ENCODE peak calls at places on chromosome 1, in ten cellular contexts. Q is 8988T, N is renal cortical epithelial cell, D is EH, X is progenitor cell of endocrine pancreas, U is cardiac muscle cell, P is GOT3, H is EL, R is NCI-H1694, G is left ventricle myocardium inferior. F is an unnamed sample.

GRCh38 chr1:2314297-2314802 is 77.0 kb downstream of the MORN1 start:
- DNase-seq in R (no peak), U (peak; percentile 92), G (peak; percentile 72), N (peak; percentile 16), D (peak; percentile 74), H (peak; percentile 72), Q (peak; percentile 86), X (peak; percentile 70), P (no peak), F (peak; percentile 73)

GRCh38 chr1:86105533-86105866 is 51.1 kb downstream of the COL24A1 start:
- DNase-seq in R (no peak), X (no peak), H (no peak), G (no peak), Q (no peak), N (no peak), U (no peak), P (no peak), D (no peak), F (no peak)

GRCh38 chr1:212645563-212646543 is 37.3 kb downstream of the ATF3 start:
- DNase-seq in D (no peak), G (no peak), U (no peak), Q (no peak), R (no peak), P (no peak), H (no peak), X (no peak), N (no peak), F (no peak)

GRCh38 chr1:219806020-219806419 is 122.3 kb downstream of the SLC30A10 start:
- DNase-seq in R (no peak), N (no peak), X (no peak), Q (no peak), G (no peak), D (no peak), U (no peak), P (no peak), H (no peak), F (no peak)

GRCh38 chr1:203099760-203100159 is 13.9 kb upstream of the MYOG start:
- DNase-seq in H (no peak), Q (no peak), G (no peak), P (no peak), U (no peak), X (no peak), R (no peak), D (peak; percentile 18), N (no peak), F (no peak)

GRCh38 chr1:100290291-100290690 is 24.3 kb downstream of the RTCA start:
- DNase-seq in G (no peak), X (no peak), U (no peak), P (no peak), H (no peak), R (no peak), Q (no peak), D (no peak), N (no peak), F (no peak)

GRCh38 chr1:187390157-187390556 is 561.4 kb downstream of the PLA2G4A start:
- DNase-seq in G (no peak), N (peak; percentile 5), R (no peak), Q (no peak), U (no peak), X (no peak), H (peak; percentile 15), P (no peak), D (peak; percentile 2), F (no peak)

GRCh38 chr1:8026976-8027747 is 1.1 kb upstream of the ERRFI1 start:
- DNase-seq in G (no peak), R (no peak), X (peak; percentile 59), Q (no peak), P (no peak), D (peak; percentile 66), N (peak; percentile 85), H (peak; percentile 40), U (no peak), F (peak; percentile 82)

GRCh38 chr1:227557962-227558806 is 5.2 kb upstream of the ZNF678 start:
- DNase-seq in D (no peak), H (no peak), X (no peak), U (no peak), N (no peak), G (no peak), P (no peak), Q (no peak), R (no peak), F (no peak)

GRCh38 chr1:155003766-155004351 is 1.3 kb downstream of the ZBTB7B start:
- DNase-seq in G (peak; percentile 80), D (peak; percentile 71), P (no peak), U (peak; percentile 47), H (peak; percentile 77), R (no peak), Q (no peak), X (no peak), N (no peak), F (peak; percentile 58)

GRCh38 chr1:219310181-219310728 is 136.6 kb downstream of the LYPLAL1 start:
- DNase-seq in U (no peak), G (no peak), Q (no peak), R (no peak), D (no peak), H (no peak), P (no peak), X (no peak), N (no peak), F (peak; percentile 76)

GRCh38 chr1:226776066-226776465 is 37.0 kb upstream of the ITPKB start:
- DNase-seq in R (no peak), P (no peak), D (no peak), Q (no peak), U (no peak), X (no peak), H (no peak), N (no peak), G (no peak), F (no peak)

GRCh38 chr1:242005866-242006565 is 7.1 kb upstream of the MAP1LC3C start:
- DNase-seq in G (no peak), X (no peak), P (no peak), R (no peak), N (no peak), H (peak; percentile 65), Q (no peak), D (peak; percentile 69), U (no peak), F (no peak)

F was measured in Caco-2.